ENCODE peak calls at places on chromosome 5, in four cellular contexts. T is H1, I is K562, B is SK-N-SH. L is an unnamed sample.
A peak's percentile ranks its signal among the peaks of the same experiment; 100 is the strongest.

GRCh38 chr5:78361226-78361993 is 993 bp downstream of the SCAMP1 start:
- DNase-seq in T (no peak), I (peak; percentile 28), B (peak; percentile 48), L (peak; percentile 10)

GRCh38 chr5:149141224-149141956 is at the start of gene ABLIM3:
- DNase-seq in T (peak; percentile 95), I (peak; percentile 92), B (peak; percentile 94), L (peak; percentile 64)

GRCh38 chr5:94081088-94081487 is 339.7 kb upstream of the POU5F2 start:
- DNase-seq in T (no peak), I (no peak), B (no peak), L (no peak)

GRCh38 chr5:91293131-91293530 is 90.0 kb downstream of the ARRDC3 start:
- DNase-seq in T (no peak), I (no peak), B (no peak), L (no peak)

GRCh38 chr5:140591747-140592372 is 27.2 kb downstream of the SLC35A4 start:
- DNase-seq in T (no peak), I (no peak), B (no peak), L (no peak)

GRCh38 chr5:178284996-178285395 is 52.4 kb upstream of the PHYKPL start:
- DNase-seq in T (no peak), I (no peak), B (peak; percentile 74), L (no peak)

GRCh38 chr5:126680215-126680817 is 79.6 kb downstream of the PHAX start:
- DNase-seq in T (no peak), I (peak; percentile 32), B (peak; percentile 73), L (no peak)

GRCh38 chr5:150206780-150207115 is 16.9 kb downstream of the SLC6A7 start:
- DNase-seq in T (no peak), I (no peak), B (no peak), L (no peak)

GRCh38 chr5:148805323-148806290 is 20.8 kb upstream of the ADRB2 start:
- DNase-seq in T (no peak), I (peak; percentile 45), B (peak; percentile 36), L (no peak)

GRCh38 chr5:106269252-106269843 is 1401.4 kb downstream of the EFNA5 start:
- DNase-seq in T (no peak), I (no peak), B (no peak), L (no peak)

GRCh38 chr5:177099422-177100093 is 12.8 kb downstream of the FGFR4 start:
- DNase-seq in T (peak; percentile 69), I (peak; percentile 34), B (no peak), L (no peak)
- TF ChIP-seq TAF1 in T (no peak), I (no peak), B (no peak), L (no peak)

DNA sequence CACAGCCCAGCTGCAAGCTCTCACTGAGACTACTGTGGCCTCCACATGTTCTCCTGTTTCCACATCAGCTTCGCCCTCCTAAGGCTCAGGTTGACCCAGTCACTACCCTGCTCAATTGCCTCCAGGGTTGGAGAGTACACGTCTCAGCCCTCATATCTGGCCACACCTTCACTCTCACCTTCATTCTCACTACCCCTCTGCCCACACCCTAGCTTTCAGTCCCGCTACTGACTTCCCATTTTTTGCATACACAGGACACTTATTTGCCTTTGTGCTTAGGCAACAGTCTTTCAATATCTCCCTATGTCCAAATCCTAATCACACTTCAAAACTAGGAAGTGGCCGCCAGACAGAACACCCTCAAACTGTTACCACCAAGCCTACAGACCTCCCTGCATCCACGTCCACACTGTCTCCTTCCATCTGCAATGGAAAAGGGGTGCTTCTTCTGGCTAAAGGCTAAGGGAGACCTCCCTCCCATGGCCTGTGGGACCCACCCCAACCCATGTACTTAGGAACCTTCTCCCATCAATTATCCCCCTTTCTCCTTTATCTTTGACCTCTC is 10.9 kb downstream of the MCTP1 start:
- DNase-seq in T (no peak), I (no peak), B (no peak), L (no peak)
- TF ChIP-seq TAF1 in T (no peak), I (no peak), B (no peak), L (no peak)

GRCh38 chr5:13378073-13378472 is 566.4 kb downstream of the DNAH5 start:
- DNase-seq in T (no peak), I (no peak), B (no peak), L (no peak)
- TF ChIP-seq TAF1 in T (no peak), I (no peak), B (no peak), L (no peak)

GRCh38 chr5:109034276-109034675 is 286.6 kb downstream of the FER start:
- DNase-seq in T (no peak), I (no peak), B (no peak), L (no peak)

GRCh38 chr5:109041319-109041718 is 293.6 kb downstream of the FER start:
- DNase-seq in T (no peak), I (no peak), B (no peak), L (no peak)

GRCh38 chr5:109035470-109035869 is 287.8 kb downstream of the FER start:
- DNase-seq in T (no peak), I (no peak), B (no peak), L (no peak)

DNA sequence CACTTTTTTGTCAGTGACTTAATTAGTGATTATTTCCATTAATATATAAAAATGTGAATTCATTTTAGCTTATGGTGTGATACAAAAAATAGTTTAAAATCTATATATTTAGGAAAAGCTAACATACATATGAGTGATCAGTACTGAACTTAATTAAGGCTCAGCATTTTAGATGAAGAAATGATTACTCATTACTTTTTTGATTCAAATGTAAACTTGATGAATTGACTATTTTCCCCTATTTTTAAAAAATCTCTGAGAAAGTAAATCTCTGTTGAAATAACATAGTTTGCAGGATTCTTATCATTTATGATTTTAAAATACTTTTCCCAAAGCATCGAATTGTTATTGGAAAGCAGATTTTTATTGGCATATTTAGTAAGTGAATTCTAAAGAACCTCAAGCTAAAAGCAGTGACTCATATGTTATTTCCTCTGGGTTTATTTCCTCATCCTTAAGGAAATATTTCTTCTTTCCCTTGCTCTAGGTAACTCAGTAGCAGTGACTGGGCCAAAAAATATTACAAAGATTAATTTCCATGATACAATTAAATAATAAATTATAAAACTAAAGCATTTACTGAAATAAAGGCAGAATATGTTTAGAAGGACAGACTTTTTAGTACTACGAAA is 290.6 kb downstream of the FER start:
- DNase-seq in T (no peak), I (no peak), B (no peak), L (no peak)
- TF ChIP-seq TAF1 in T (no peak), I (no peak), B (no peak), L (no peak)

GRCh38 chr5:81165493-81166119 is 67.5 kb upstream of the CKMT2 start:
- DNase-seq in T (peak; percentile 77), I (peak; percentile 58), B (peak; percentile 72), L (peak; percentile 46)
- TF ChIP-seq TAF1 in T (no peak), I (no peak), B (no peak), L (no peak)

DNA sequence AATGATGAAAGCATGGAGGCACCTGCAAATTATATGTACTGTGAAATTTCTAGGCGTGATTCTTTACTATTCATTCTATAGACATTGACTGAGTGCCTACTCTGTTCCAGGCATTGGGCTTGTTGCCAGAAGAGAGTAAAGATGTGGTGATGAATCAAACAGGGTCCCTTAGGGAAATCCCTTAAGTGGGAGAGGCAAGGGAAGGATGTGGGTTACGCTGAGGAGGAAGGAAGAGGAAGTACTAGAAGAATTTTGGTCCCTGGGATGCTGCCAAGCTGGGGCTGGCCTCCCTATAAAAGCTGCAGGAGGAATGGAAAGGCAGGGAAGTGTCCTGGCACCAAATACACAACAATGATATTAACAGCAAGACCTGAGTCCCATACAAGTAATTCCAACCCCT is 76.7 kb upstream of the SPOCK1 start:
- DNase-seq in T (no peak), I (no peak), B (no peak), L (no peak)
- TF ChIP-seq TAF1 in T (no peak), I (no peak), B (no peak), L (no peak)

GRCh38 chr5:9546973-9547947 is 1.4 kb upstream of the SEMA5A start:
- DNase-seq in T (peak; percentile 59), I (no peak), B (no peak), L (no peak)
- TF ChIP-seq TAF1 in T (no peak), I (no peak), B (no peak), L (no peak)

GRCh38 chr5:89283758-89284493 is 400.9 kb upstream of the MEF2C start:
- DNase-seq in T (no peak), I (peak; percentile 16), B (no peak), L (no peak)
- TF ChIP-seq TAF1 in T (no peak), I (no peak), B (no peak), L (no peak)

L was measured in GM12891.